ENCODE peak calls at places on chromosomes 2 and 18, in four cellular contexts. One of them, this sample, is unnamed. For H3K4me1, the result is how much of the 10 kb centered on the place peaks cover.

GRCh38 chr2:15177103-15177502 is 384.0 kb downstream of the NBAS start:
- DNase-seq in adrenal gland: no peak
- DNase-seq in stomach: no peak
- DNase-seq in right lobe of liver: no peak
- DNase-seq in this sample: no peak

GRCh38 chr2:38610851-38611801 is 8.4 kb upstream of the HNRNPLL start:
- DNase-seq in adrenal gland: no peak
- DNase-seq in stomach: no peak
- DNase-seq in right lobe of liver: no peak
- DNase-seq in this sample: no peak

GRCh38 chr2:158543957-158544356 is 87.2 kb downstream of the PKP4 start:
- DNase-seq in adrenal gland: no peak
- DNase-seq in stomach: no peak
- DNase-seq in right lobe of liver: no peak
- DNase-seq in this sample: no peak

GRCh38 chr2:23828256-23828980 is 98.5 kb downstream of the ATAD2B start:
- DNase-seq in adrenal gland: no peak
- DNase-seq in stomach: no peak
- DNase-seq in right lobe of liver: no peak
- DNase-seq in this sample: no peak

GRCh38 chr18:47992903-47993302 is 62.4 kb upstream of the SMAD2 start:
- DNase-seq in adrenal gland: no peak
- DNase-seq in stomach: no peak
- DNase-seq in right lobe of liver: no peak
- DNase-seq in this sample: no peak

GRCh38 chr2:139366659-139367058 is 586.5 kb upstream of the NXPH2 start:
- DNase-seq in adrenal gland: no peak
- DNase-seq in stomach: no peak
- DNase-seq in right lobe of liver: no peak
- DNase-seq in this sample: no peak

GRCh38 chr2:67416136-67416535 is 19.0 kb downstream of the ETAA1 start:
- DNase-seq in adrenal gland: no peak
- DNase-seq in stomach: no peak
- DNase-seq in right lobe of liver: no peak
- DNase-seq in this sample: no peak

GRCh38 chr2:98743835-98744234 is 12.9 kb upstream of the MGAT4A start:
- DNase-seq in adrenal gland: no peak
- DNase-seq in stomach: peak
- DNase-seq in right lobe of liver: no peak
- DNase-seq in this sample: no peak

GRCh38 chr2:160694631-160695030 is 201.0 kb upstream of the RBMS1 start:
- DNase-seq in adrenal gland: no peak
- DNase-seq in stomach: no peak
- DNase-seq in right lobe of liver: no peak
- DNase-seq in this sample: no peak

GRCh38 chr2:138112536-138112935 is 148.3 kb downstream of the HNMT start:
- DNase-seq in adrenal gland: no peak
- DNase-seq in stomach: no peak
- DNase-seq in right lobe of liver: no peak
- DNase-seq in this sample: no peak

GRCh38 chr2:43839776-43840564 is 1.2 kb downstream of the ABCG8 start:
- DNase-seq in adrenal gland: no peak
- DNase-seq in stomach: no peak
- DNase-seq in right lobe of liver: no peak
- DNase-seq in this sample: no peak

GRCh38 chr2:2244508-2244907 is 86.6 kb downstream of the MYT1L start:
- DNase-seq in adrenal gland: no peak
- DNase-seq in stomach: no peak
- DNase-seq in right lobe of liver: no peak
- DNase-seq in this sample: no peak

GRCh38 chr2:151070253-151070652 is 191.4 kb downstream of the RBM43 start:
- DNase-seq in adrenal gland: no peak
- DNase-seq in stomach: no peak
- DNase-seq in right lobe of liver: no peak
- DNase-seq in this sample: no peak

GRCh38 chr2:45699032-45699658 is 47.7 kb downstream of the PRKCE start:
- DNase-seq in adrenal gland: no peak
- DNase-seq in stomach: no peak
- DNase-seq in right lobe of liver: no peak
- DNase-seq in this sample: no peak

GRCh38 chr2:134782792-134783191 is 55.6 kb upstream of the ACMSD start:
- DNase-seq in adrenal gland: no peak
- DNase-seq in stomach: no peak
- DNase-seq in right lobe of liver: no peak
- DNase-seq in this sample: no peak

GRCh38 chr2:176484838-176485237 is 215.6 kb downstream of the MTX2 start:
- DNase-seq in adrenal gland: no peak
- DNase-seq in stomach: no peak
- DNase-seq in right lobe of liver: no peak
- DNase-seq in this sample: no peak

GRCh38 chr2:181058378-181059269 is 78.2 kb downstream of the UBE2E3 start:
- DNase-seq in adrenal gland: no peak
- DNase-seq in stomach: no peak
- DNase-seq in right lobe of liver: no peak
- DNase-seq in this sample: peak

GRCh38 chr2:12006841-12007240 is 260.4 kb downstream of the LPIN1 start:
- DNase-seq in adrenal gland: no peak
- DNase-seq in stomach: no peak
- DNase-seq in right lobe of liver: no peak
- DNase-seq in this sample: no peak

DNA sequence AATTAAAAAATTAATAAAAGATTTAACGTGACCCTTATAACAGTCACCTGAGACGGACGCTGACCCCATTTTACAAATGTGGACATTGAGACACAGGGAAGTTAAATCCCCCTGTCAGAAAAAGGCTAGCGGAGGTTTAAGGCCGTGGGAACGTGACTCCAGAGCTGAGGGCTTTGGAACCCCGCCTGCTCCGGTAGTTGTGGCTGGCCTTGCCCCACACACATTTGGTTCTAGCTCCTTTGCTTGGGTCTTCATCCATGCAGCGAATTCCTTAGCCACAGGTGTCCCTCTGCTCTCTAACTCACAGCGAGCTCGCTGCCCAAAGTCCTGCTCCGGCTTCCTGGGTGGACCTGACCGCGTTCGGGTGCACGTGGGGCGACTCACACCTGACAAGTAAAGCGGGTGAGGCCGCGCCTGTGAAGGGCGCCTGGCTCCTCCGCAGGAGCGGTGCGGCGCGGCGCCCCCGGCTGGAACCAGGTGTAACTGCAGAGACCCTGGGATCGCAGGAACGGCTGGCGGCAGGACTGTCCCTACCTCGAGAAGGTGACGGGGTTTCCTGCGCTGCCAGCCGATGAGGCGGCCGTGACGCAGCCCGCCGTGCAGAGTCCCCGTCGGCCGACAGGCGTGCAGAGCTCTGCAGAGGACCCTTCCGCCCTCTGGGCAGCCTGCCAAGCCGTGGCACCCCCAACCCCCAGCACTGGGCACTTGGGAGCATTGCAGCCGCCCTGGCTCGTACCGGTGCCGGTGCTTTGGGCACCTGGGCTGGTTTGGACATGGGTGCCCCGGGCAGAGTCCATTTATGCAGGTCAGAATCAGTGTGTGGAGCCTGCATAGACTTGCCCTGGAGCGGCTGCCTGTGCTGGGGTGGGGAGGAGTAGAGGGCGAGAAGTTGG is 2.4 kb upstream of the PROC start:
- DNase-seq in adrenal gland: peak
- DNase-seq in stomach: peak
- DNase-seq in right lobe of liver: peak
- DNase-seq in this sample: peak
- H3K4me3 ChIP-seq in adrenal gland: peak
- H3K4me3 ChIP-seq in stomach: peak
- H3K4me3 ChIP-seq in right lobe of liver: peak
- H3K4me3 ChIP-seq in this sample: no peak

GRCh38 chr2:218959761-218960195 is 312 bp downstream of the CDK5R2 start:
- DNase-seq in adrenal gland: no peak
- DNase-seq in stomach: no peak
- DNase-seq in right lobe of liver: no peak
- DNase-seq in this sample: no peak
- TF ChIP-seq CTCF in adrenal gland: no peak
- TF ChIP-seq CTCF in stomach: no peak
- TF ChIP-seq CTCF in right lobe of liver: no peak
- TF ChIP-seq CTCF in this sample: no peak

GRCh38 chr2:223934870-223935269 is 10.3 kb downstream of the WDFY1 start:
- DNase-seq in adrenal gland: no peak
- DNase-seq in stomach: no peak
- DNase-seq in right lobe of liver: no peak
- DNase-seq in this sample: no peak
- H3K4me1 ChIP-seq in adrenal gland: under half
- H3K4me1 ChIP-seq in stomach: half or more
- H3K4me1 ChIP-seq in right lobe of liver: under half
- H3K4me1 ChIP-seq in this sample: under half

GRCh38 chr2:241219030-241219382 is 30.5 kb downstream of the ANO7 start:
- DNase-seq in adrenal gland: no peak
- DNase-seq in stomach: no peak
- DNase-seq in right lobe of liver: no peak
- DNase-seq in this sample: no peak
- H3K4me3 ChIP-seq in adrenal gland: peak
- H3K4me3 ChIP-seq in stomach: peak
- H3K4me3 ChIP-seq in right lobe of liver: peak
- H3K4me3 ChIP-seq in this sample: no peak

GRCh38 chr2:217834744-217835513 is 167.9 kb downstream of the TNS1 start:
- DNase-seq in adrenal gland: no peak
- DNase-seq in stomach: no peak
- DNase-seq in right lobe of liver: no peak
- DNase-seq in this sample: no peak

GRCh38 chr2:217837001-217837491 is 165.7 kb downstream of the TNS1 start:
- DNase-seq in adrenal gland: peak
- DNase-seq in stomach: peak
- DNase-seq in right lobe of liver: no peak
- DNase-seq in this sample: peak

GRCh38 chr2:217837530-217837929 is 165.3 kb downstream of the TNS1 start:
- DNase-seq in adrenal gland: no peak
- DNase-seq in stomach: no peak
- DNase-seq in right lobe of liver: no peak
- DNase-seq in this sample: peak

GRCh38 chr2:217834057-217834620 is 168.7 kb downstream of the TNS1 start:
- DNase-seq in adrenal gland: peak
- DNase-seq in stomach: no peak
- DNase-seq in right lobe of liver: no peak
- DNase-seq in this sample: no peak

GRCh38 chr2:217835931-217836881 is 166.6 kb downstream of the TNS1 start:
- DNase-seq in adrenal gland: no peak
- DNase-seq in stomach: no peak
- DNase-seq in right lobe of liver: no peak
- DNase-seq in this sample: no peak
- TF ChIP-seq CTCF in adrenal gland: no peak
- TF ChIP-seq CTCF in stomach: no peak
- TF ChIP-seq CTCF in right lobe of liver: no peak
- TF ChIP-seq CTCF in this sample: no peak